ENCODE peak calls at places on chromosomes 7 and 10, in ten cellular contexts. B is mucosa of descending colon; X is stimulated activated naive CD4-positive, alpha-beta T cell; V is activated naive CD4-positive, alpha-beta T cell treated with Interleukin-2 at 50 U/mL for 16 hours; J is head of caudate nucleus; K is HT1080; L is activated CD4-positive, CD25-positive, alpha-beta regulatory T cell treated with anti-CD3 and anti-CD28 coated beads, Interleukin-2, amount 50 U/mL, for 72 hours; Q is HuH-7; O is M059J; U is globus pallidus. I is an unnamed sample.
A peak's percentile ranks its signal among the peaks of the same experiment; 100 is the strongest.

GRCh38 chr7:151801782-151802468 is 75.0 kb downstream of the PRKAG2 start:
- DNase-seq in K (no peak), J (no peak), V (no peak), U (no peak), B (no peak), L (no peak), O (no peak), X (no peak), Q (peak; percentile 46), I (no peak)

GRCh38 chr7:128236924-128237586 is 4.0 kb upstream of the LEP start:
- DNase-seq in K (peak; percentile 97), Q (no peak), J (no peak), O (peak; percentile 93), B (no peak), L (no peak), U (no peak), V (no peak), X (no peak), I (peak; percentile 87)

GRCh38 chr10:77290528-77291155 is 347.0 kb downstream of the KCNMA1 start:
- DNase-seq in J (no peak), Q (no peak), K (peak; percentile 99), O (peak; percentile 96), V (no peak), L (no peak), U (no peak), X (no peak), B (no peak), I (peak; percentile 100)

GRCh38 chr7:41779918-41780317 is 77.0 kb upstream of the INHBA start:
- DNase-seq in B (no peak), V (no peak), O (no peak), L (no peak), Q (no peak), X (no peak), J (no peak), K (no peak), U (peak; percentile 47), I (no peak)

GRCh38 chr7:1849351-1849951 is 179.4 kb downstream of the ELFN1 start:
- DNase-seq in B (peak; percentile 48), X (no peak), L (no peak), Q (no peak), U (no peak), K (no peak), V (no peak), J (no peak), O (no peak), I (no peak)

GRCh38 chr7:33903770-33904679 is 1.3 kb upstream of the BMPER start:
- DNase-seq in V (no peak), B (peak; percentile 53), U (peak; percentile 19), J (peak; percentile 94), X (no peak), O (peak; percentile 60), Q (peak; percentile 38), K (no peak), L (no peak), I (peak; percentile 37)

GRCh38 chr10:123429631-123430257 is 236.4 kb upstream of the GPR26 start:
- DNase-seq in U (peak; percentile 31), O (peak; percentile 30), L (no peak), X (no peak), V (no peak), J (peak; percentile 73), K (no peak), Q (no peak), B (no peak), I (peak; percentile 47)

GRCh38 chr10:18449631-18450030 is 201.8 kb downstream of the NSUN6 start:
- DNase-seq in K (no peak), X (no peak), B (no peak), Q (no peak), O (no peak), J (no peak), U (peak; percentile 24), V (no peak), L (no peak), I (no peak)

GRCh38 chr10:18438356-18439126 is 212.8 kb downstream of the NSUN6 start:
- DNase-seq in X (no peak), Q (no peak), J (no peak), V (no peak), O (no peak), K (no peak), L (no peak), B (no peak), U (no peak), I (no peak)

GRCh38 chr10:43963793-43964425 is 315.2 kb upstream of the ZNF32 start:
- DNase-seq in J (peak; percentile 35), U (no peak), K (no peak), B (no peak), O (no peak), V (no peak), Q (no peak), X (no peak), L (no peak), I (no peak)